ENCODE peak calls at places on chromosomes 5 and 9, in four cellular contexts. K is ovary; H is RWPE1; V is activated naive CD4-positive, alpha-beta T cell. P is an unnamed sample.

GRCh38 chr9:98929096-98929495 is 14.6 kb upstream of the COL15A1 start:
- DNase-seq in V (no peak), H (no peak), K (no peak), P (no peak)

GRCh38 chr5:34905564-34905963 is 9.7 kb downstream of the RAD1 start:
- DNase-seq in H (peak), V (no peak), K (no peak), P (no peak)

GRCh38 chr9:127751269-127752054 is 16.4 kb upstream of the TOR2A start:
- DNase-seq in V (no peak), H (peak), K (peak), P (no peak)

GRCh38 chr9:15936316-15936869 is 383.6 kb downstream of the CCDC171 start:
- DNase-seq in K (no peak), V (no peak), H (no peak), P (no peak)

GRCh38 chr9:123872710-123873109 is 57.2 kb downstream of the DENND1A start:
- DNase-seq in K (no peak), H (no peak), V (no peak), P (no peak)

GRCh38 chr5:69288668-69289067 is 43.9 kb downstream of the CCDC125 start:
- DNase-seq in V (no peak), K (no peak), H (no peak), P (no peak)

GRCh38 chr9:32264171-32264862 is 120.1 kb upstream of the ACO1 start:
- DNase-seq in V (no peak), K (peak), H (no peak), P (no peak)

GRCh38 chr5:148786456-148786855 is 40.0 kb upstream of the ADRB2 start:
- DNase-seq in K (no peak), H (no peak), V (no peak), P (no peak)

GRCh38 chr9:127519301-127520166 is 68.2 kb downstream of the LRSAM1 start:
- DNase-seq in H (peak), K (no peak), V (no peak), P (no peak)

GRCh38 chr5:96474073-96474472 is 41.0 kb upstream of the PCSK1 start:
- DNase-seq in V (no peak), H (no peak), K (no peak), P (no peak)

GRCh38 chr5:58184910-58185309 is 275.0 kb downstream of the PLK2 start:
- DNase-seq in K (no peak), H (peak), V (no peak), P (no peak)

GRCh38 chr9:122125891-122126331 is 32.8 kb upstream of the TTLL11 start:
- DNase-seq in V (no peak), H (peak), K (no peak), P (no peak)

P was measured in NCI-H2227 treated with DMSO at 0.1 percent for 48 hours.